ENCODE peak calls at places on chromosome 22, in five cellular contexts. W is fibroblast of lung, L is pancreas, M is tibial artery, H is neuronal stem cell. R is an unnamed sample. For H3K27me3, the result is how much of the 10 kb centered on the place peaks cover.

GRCh38 chr22:17137861-17138425 is 16.8 kb upstream of the TMEM121B start:
- DNase-seq in W (no peak), L (no peak), M (no peak), H (no peak), R (no peak)

GRCh38 chr22:31952094-31952401 is 7.7 kb downstream of the YWHAH start:
- DNase-seq in W (peak), L (no peak), M (no peak), H (no peak), R (no peak)

GRCh38 chr22:28018461-28018927 is 99.4 kb upstream of the PITPNB start:
- DNase-seq in W (no peak), L (no peak), M (peak), H (no peak), R (no peak)

GRCh38 chr22:47390026-47390970 is 627.8 kb downstream of the TBC1D22A start:
- DNase-seq in W (no peak), L (no peak), M (no peak), H (no peak), R (no peak)

GRCh38 chr22:47605441-47605840 is 843.0 kb downstream of the TBC1D22A start:
- DNase-seq in W (no peak), L (no peak), M (peak), H (no peak), R (no peak)

GRCh38 chr22:40313007-40313406 is 33.3 kb upstream of the ADSL start:
- DNase-seq in W (no peak), L (no peak), M (no peak), H (no peak), R (no peak)

GRCh38 chr22:46538816-46539163 is 1.4 kb upstream of the CELSR1 start:
- DNase-seq in W (peak), L (no peak), M (no peak), H (no peak), R (no peak)

GRCh38 chr22:39242389-39242808 is 2.4 kb downstream of the PDGFB start:
- DNase-seq in W (no peak), L (no peak), M (no peak), H (no peak), R (no peak)

GRCh38 chr22:49771266-49772065 is 56.2 kb downstream of the BRD1 start:
- DNase-seq in W (no peak), L (no peak), M (no peak), H (no peak), R (peak)

GRCh38 chr22:32606181-32606580 is 131.6 kb downstream of the FBXO7 start:
- DNase-seq in W (peak), L (no peak), M (no peak), H (no peak), R (no peak)

GRCh38 chr22:17131686-17132085 is 10.5 kb upstream of the TMEM121B start:
- DNase-seq in W (no peak), L (no peak), M (no peak), H (no peak), R (no peak)

GRCh38 chr22:39178206-39179111 is 26.0 kb upstream of the CBX7 start:
- DNase-seq in W (peak), L (no peak), M (no peak), H (no peak), R (no peak)

GRCh38 chr22:43110927-43111623 is 525 bp downstream of the BIK start:
- DNase-seq in W (no peak), L (peak), M (no peak), H (no peak), R (peak)

GRCh38 chr22:22201185-22201924 is 43.2 kb upstream of the VPREB1 start:
- DNase-seq in W (no peak), L (peak), M (no peak), H (peak), R (peak)

GRCh38 chr22:50045211-50046018 is 12.7 kb downstream of the TTLL8 start:
- DNase-seq in W (no peak), L (no peak), M (no peak), H (no peak), R (no peak)

GRCh38 chr22:47582067-47582466 is 819.6 kb downstream of the TBC1D22A start:
- DNase-seq in W (no peak), L (no peak), M (no peak), H (no peak), R (no peak)

GRCh38 chr22:30310881-30311771 is 15.6 kb downstream of the TBC1D10A start:
- DNase-seq in W (peak), L (peak), M (peak), H (no peak), R (peak)

GRCh38 chr22:50059185-50059880 is 1.2 kb upstream of the TTLL8 start:
- DNase-seq in W (no peak), L (no peak), M (no peak), H (peak), R (no peak)

GRCh38 chr22:40263191-40263590 is 83.1 kb upstream of the ADSL start:
- DNase-seq in W (no peak), L (no peak), M (no peak), H (no peak), R (no peak)

GRCh38 chr22:19802881-19803735 is 42.5 kb downstream of the TBX1 start:
- DNase-seq in W (no peak), L (no peak), M (no peak), H (no peak), R (no peak)

GRCh38 chr22:19888131-19888746 is 33.6 kb upstream of the GNB1L start:
- DNase-seq in W (no peak), L (no peak), M (no peak), H (no peak), R (no peak)

GRCh38 chr22:46593996-46594946 is 25.9 kb upstream of the GRAMD4 start:
- DNase-seq in W (no peak), L (no peak), M (no peak), H (no peak), R (no peak)

GRCh38 chr22:42335839-42336378 is 65.5 kb upstream of the TCF20 start:
- DNase-seq in W (no peak), L (no peak), M (no peak), H (no peak), R (no peak)

GRCh38 chr22:41568811-41569210 is 8.0 kb downstream of the CSDC2 start:
- DNase-seq in W (no peak), L (no peak), M (peak), H (no peak), R (no peak)

GRCh38 chr22:29195964-29196666 is 9.6 kb upstream of the EMID1 start:
- DNase-seq in W (no peak), L (no peak), M (no peak), H (no peak), R (peak)
- H3K27ac ChIP-seq in W (no peak), L (no peak), M (no peak), H (no peak), R (no peak)

GRCh38 chr22:23498811-23499798 is 81.0 kb downstream of the IGLL1 start:
- DNase-seq in W (no peak), L (no peak), M (no peak), H (no peak), R (no peak)

GRCh38 chr22:23494593-23495266 is 85.4 kb downstream of the IGLL1 start:
- DNase-seq in W (no peak), L (no peak), M (no peak), H (no peak), R (no peak)

GRCh38 chr22:23495614-23496444 is 84.3 kb downstream of the IGLL1 start:
- DNase-seq in W (no peak), L (no peak), M (no peak), H (no peak), R (no peak)

GRCh38 chr22:23496445-23496833 is 83.7 kb downstream of the IGLL1 start:
- DNase-seq in W (no peak), L (no peak), M (no peak), H (no peak), R (no peak)

GRCh38 chr22:23497016-23497885 is 82.8 kb downstream of the IGLL1 start:
- DNase-seq in W (no peak), L (no peak), M (no peak), H (no peak), R (no peak)
- H3K27me3 ChIP-seq in W (under half), L (under half), M (under half), H (under half), R (under half)

GRCh38 chr22:26592368-26593015 is 2.6 kb upstream of the TPST2 start:
- DNase-seq in W (no peak), L (no peak), M (no peak), H (no peak), R (peak)

GRCh38 chr22:26589367-26589844 is 526 bp downstream of the TPST2 start:
- DNase-seq in W (peak), L (peak), M (no peak), H (peak), R (peak)

GRCh38 chr22:26588749-26589366 is 1.1 kb downstream of the TPST2 start:
- DNase-seq in W (no peak), L (no peak), M (no peak), H (no peak), R (no peak)

GRCh38 chr22:26589845-26590524 is at the start of gene TPST2:
- DNase-seq in W (peak), L (peak), M (peak), H (peak), R (peak)

GRCh38 chr22:26590525-26590858 is 560 bp upstream of the TPST2 start:
- DNase-seq in W (peak), L (no peak), M (no peak), H (no peak), R (no peak)
- H3K27ac ChIP-seq in W (peak), L (peak), M (peak), H (no peak), R (peak)

GRCh38 chr22:37258005-37258790 is 14.1 kb upstream of the RAC2 start:
- DNase-seq in W (no peak), L (no peak), M (no peak), H (no peak), R (no peak)
- H3K27me3 ChIP-seq in W (under half), L (under half), M (half or more), H (under half), R (under half)

GRCh38 chr22:44363980-44364749 is 51.4 kb upstream of the SHISAL1 start:
- DNase-seq in W (no peak), L (no peak), M (peak), H (no peak), R (no peak)
- H3K27ac ChIP-seq in W (peak), L (no peak), M (peak), H (no peak), R (peak)

DNA sequence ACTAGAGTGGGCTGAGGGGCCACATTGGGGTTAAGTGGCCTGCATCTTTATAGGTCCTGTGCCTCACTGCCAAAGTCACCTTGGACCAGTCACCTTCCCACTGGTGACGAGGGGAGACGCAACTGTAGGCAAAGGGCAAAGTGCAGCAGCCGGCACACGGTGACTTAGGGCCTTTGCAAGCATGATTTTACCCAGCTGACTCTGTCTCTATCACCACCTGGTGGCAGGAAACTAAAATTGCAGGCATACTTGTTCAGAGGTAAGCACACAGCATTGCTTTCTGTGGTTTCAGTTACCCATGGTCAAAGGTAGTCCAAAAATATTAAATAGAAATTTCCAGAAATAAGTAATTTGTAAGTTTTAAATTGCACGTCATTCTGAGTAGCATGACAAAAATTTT is 1164.4 kb downstream of the BRD1 start:
- DNase-seq in W (no peak), L (no peak), M (no peak), H (no peak), R (no peak)
- H3K27me3 ChIP-seq in W (under half), L (under half), M (under half), H (under half), R (under half)

R was measured in Peyer's patch.